ENCODE peak calls at places on chromosomes 6 and 20, in nine cellular contexts. One of them, this sample, is unnamed.
A peak's percentile ranks its signal among the peaks of the same experiment; 100 is the strongest.

GRCh38 chr6:16684896-16685554 is 76.2 kb downstream of the ATXN1 start:
- DNase-seq in left lung: no peak
- DNase-seq in naive thymus-derived CD4-positive, alpha-beta T cell: no peak
- DNase-seq in uterus: no peak
- DNase-seq in pancreas: no peak
- DNase-seq in psoas muscle: no peak
- DNase-seq in CD8-positive, alpha-beta T cell: no peak
- DNase-seq in tibial artery: no peak
- DNase-seq in Karpas-422: no peak
- DNase-seq in this sample: peak; percentile 25

GRCh38 chr20:49833483-49833882 is 20.9 kb downstream of the SLC9A8 start:
- DNase-seq in uterus: no peak
- DNase-seq in Karpas-422: peak; percentile 50
- DNase-seq in CD8-positive, alpha-beta T cell: no peak
- DNase-seq in psoas muscle: no peak
- DNase-seq in tibial artery: no peak
- DNase-seq in pancreas: no peak
- DNase-seq in naive thymus-derived CD4-positive, alpha-beta T cell: no peak
- DNase-seq in left lung: no peak
- DNase-seq in this sample: no peak

GRCh38 chr6:1764584-1764983 is 154.9 kb downstream of the FOXC1 start:
- DNase-seq in Karpas-422: no peak
- DNase-seq in left lung: no peak
- DNase-seq in pancreas: no peak
- DNase-seq in naive thymus-derived CD4-positive, alpha-beta T cell: no peak
- DNase-seq in uterus: no peak
- DNase-seq in psoas muscle: no peak
- DNase-seq in CD8-positive, alpha-beta T cell: no peak
- DNase-seq in tibial artery: no peak
- DNase-seq in this sample: no peak

GRCh38 chr6:53492860-53493634 is 51.9 kb downstream of the GCLC start:
- DNase-seq in naive thymus-derived CD4-positive, alpha-beta T cell: peak; percentile 49
- DNase-seq in Karpas-422: peak; percentile 79
- DNase-seq in left lung: no peak
- DNase-seq in psoas muscle: no peak
- DNase-seq in CD8-positive, alpha-beta T cell: no peak
- DNase-seq in pancreas: no peak
- DNase-seq in tibial artery: no peak
- DNase-seq in uterus: no peak
- DNase-seq in this sample: no peak

GRCh38 chr20:10655723-10656122 is 18.1 kb downstream of the JAG1 start:
- DNase-seq in left lung: no peak
- DNase-seq in tibial artery: peak; percentile 10
- DNase-seq in naive thymus-derived CD4-positive, alpha-beta T cell: no peak
- DNase-seq in Karpas-422: no peak
- DNase-seq in uterus: no peak
- DNase-seq in psoas muscle: no peak
- DNase-seq in pancreas: no peak
- DNase-seq in CD8-positive, alpha-beta T cell: no peak
- DNase-seq in this sample: no peak

GRCh38 chr6:139588076-139588639 is 213.7 kb upstream of the CITED2 start:
- DNase-seq in naive thymus-derived CD4-positive, alpha-beta T cell: no peak
- DNase-seq in left lung: no peak
- DNase-seq in psoas muscle: no peak
- DNase-seq in Karpas-422: no peak
- DNase-seq in tibial artery: no peak
- DNase-seq in uterus: no peak
- DNase-seq in CD8-positive, alpha-beta T cell: no peak
- DNase-seq in pancreas: no peak
- DNase-seq in this sample: no peak

GRCh38 chr6:18528084-18528743 is 141.1 kb downstream of the RNF144B start:
- DNase-seq in left lung: no peak
- DNase-seq in pancreas: no peak
- DNase-seq in uterus: no peak
- DNase-seq in tibial artery: no peak
- DNase-seq in CD8-positive, alpha-beta T cell: no peak
- DNase-seq in naive thymus-derived CD4-positive, alpha-beta T cell: no peak
- DNase-seq in Karpas-422: peak; percentile 63
- DNase-seq in psoas muscle: no peak
- DNase-seq in this sample: no peak

GRCh38 chr6:117169060-117169635 is 96.2 kb upstream of the VGLL2 start:
- DNase-seq in tibial artery: no peak
- DNase-seq in psoas muscle: no peak
- DNase-seq in pancreas: no peak
- DNase-seq in CD8-positive, alpha-beta T cell: no peak
- DNase-seq in left lung: no peak
- DNase-seq in Karpas-422: no peak
- DNase-seq in uterus: no peak
- DNase-seq in naive thymus-derived CD4-positive, alpha-beta T cell: no peak
- DNase-seq in this sample: no peak

GRCh38 chr6:34237722-34238506 is 1.2 kb downstream of the HMGA1 start:
- DNase-seq in tibial artery: no peak
- DNase-seq in psoas muscle: peak; percentile 67
- DNase-seq in uterus: peak; percentile 35
- DNase-seq in left lung: peak; percentile 89
- DNase-seq in naive thymus-derived CD4-positive, alpha-beta T cell: peak; percentile 75
- DNase-seq in pancreas: peak; percentile 77
- DNase-seq in Karpas-422: peak; percentile 93
- DNase-seq in CD8-positive, alpha-beta T cell: no peak
- DNase-seq in this sample: peak; percentile 58

GRCh38 chr6:113301651-113302050 is 555.5 kb upstream of the MARCKS start:
- DNase-seq in pancreas: no peak
- DNase-seq in tibial artery: no peak
- DNase-seq in left lung: no peak
- DNase-seq in naive thymus-derived CD4-positive, alpha-beta T cell: no peak
- DNase-seq in uterus: no peak
- DNase-seq in CD8-positive, alpha-beta T cell: no peak
- DNase-seq in Karpas-422: no peak
- DNase-seq in psoas muscle: no peak
- DNase-seq in this sample: no peak

GRCh38 chr20:61763740-61764400 is 301.8 kb downstream of the TAF4 start:
- DNase-seq in Karpas-422: no peak
- DNase-seq in pancreas: no peak
- DNase-seq in naive thymus-derived CD4-positive, alpha-beta T cell: no peak
- DNase-seq in left lung: peak; percentile 54
- DNase-seq in CD8-positive, alpha-beta T cell: no peak
- DNase-seq in tibial artery: peak; percentile 5
- DNase-seq in psoas muscle: peak; percentile 13
- DNase-seq in uterus: no peak
- DNase-seq in this sample: no peak

GRCh38 chr20:35111141-35111888 is 18.7 kb upstream of the TRPC4AP start:
- DNase-seq in pancreas: no peak
- DNase-seq in CD8-positive, alpha-beta T cell: no peak
- DNase-seq in Karpas-422: no peak
- DNase-seq in psoas muscle: no peak
- DNase-seq in left lung: no peak
- DNase-seq in naive thymus-derived CD4-positive, alpha-beta T cell: no peak
- DNase-seq in uterus: no peak
- DNase-seq in tibial artery: no peak
- DNase-seq in this sample: no peak

GRCh38 chr6:101605874-101606273 is 212.4 kb downstream of the GRIK2 start:
- DNase-seq in CD8-positive, alpha-beta T cell: no peak
- DNase-seq in Karpas-422: no peak
- DNase-seq in tibial artery: no peak
- DNase-seq in left lung: no peak
- DNase-seq in psoas muscle: no peak
- DNase-seq in naive thymus-derived CD4-positive, alpha-beta T cell: no peak
- DNase-seq in uterus: no peak
- DNase-seq in pancreas: no peak
- DNase-seq in this sample: no peak

GRCh38 chr20:61956396-61957342 is 109.0 kb downstream of the TAF4 start:
- DNase-seq in Karpas-422: peak; percentile 14
- DNase-seq in CD8-positive, alpha-beta T cell: no peak
- DNase-seq in psoas muscle: no peak
- DNase-seq in uterus: no peak
- DNase-seq in pancreas: no peak
- DNase-seq in left lung: no peak
- DNase-seq in naive thymus-derived CD4-positive, alpha-beta T cell: no peak
- DNase-seq in tibial artery: no peak
- DNase-seq in this sample: no peak

GRCh38 chr6:104789770-104790190 is 69.9 kb downstream of the HACE1 start:
- DNase-seq in Karpas-422: peak; percentile 83
- DNase-seq in pancreas: no peak
- DNase-seq in psoas muscle: no peak
- DNase-seq in left lung: no peak
- DNase-seq in tibial artery: no peak
- DNase-seq in CD8-positive, alpha-beta T cell: no peak
- DNase-seq in uterus: no peak
- DNase-seq in naive thymus-derived CD4-positive, alpha-beta T cell: peak; percentile 74
- DNase-seq in this sample: no peak

GRCh38 chr20:25525857-25526256 is 59.5 kb downstream of the NINL start:
- DNase-seq in pancreas: no peak
- DNase-seq in naive thymus-derived CD4-positive, alpha-beta T cell: no peak
- DNase-seq in tibial artery: no peak
- DNase-seq in psoas muscle: no peak
- DNase-seq in uterus: no peak
- DNase-seq in left lung: no peak
- DNase-seq in CD8-positive, alpha-beta T cell: no peak
- DNase-seq in Karpas-422: no peak
- DNase-seq in this sample: no peak

GRCh38 chr6:80336906-80337305 is 230.4 kb downstream of the BCKDHB start:
- DNase-seq in left lung: no peak
- DNase-seq in Karpas-422: no peak
- DNase-seq in psoas muscle: no peak
- DNase-seq in pancreas: no peak
- DNase-seq in uterus: no peak
- DNase-seq in CD8-positive, alpha-beta T cell: no peak
- DNase-seq in naive thymus-derived CD4-positive, alpha-beta T cell: no peak
- DNase-seq in tibial artery: no peak
- DNase-seq in this sample: no peak

GRCh38 chr20:61817575-61817974 is 248.1 kb downstream of the TAF4 start:
- DNase-seq in left lung: peak; percentile 54
- DNase-seq in pancreas: no peak
- DNase-seq in uterus: no peak
- DNase-seq in psoas muscle: peak; percentile 40
- DNase-seq in CD8-positive, alpha-beta T cell: no peak
- DNase-seq in naive thymus-derived CD4-positive, alpha-beta T cell: no peak
- DNase-seq in Karpas-422: no peak
- DNase-seq in tibial artery: no peak
- DNase-seq in this sample: no peak

GRCh38 chr6:73854998-73855718 is 159.2 kb downstream of the CD109 start:
- DNase-seq in Karpas-422: peak; percentile 84
- DNase-seq in pancreas: no peak
- DNase-seq in naive thymus-derived CD4-positive, alpha-beta T cell: peak; percentile 28
- DNase-seq in CD8-positive, alpha-beta T cell: no peak
- DNase-seq in psoas muscle: no peak
- DNase-seq in uterus: no peak
- DNase-seq in left lung: no peak
- DNase-seq in tibial artery: no peak
- DNase-seq in this sample: no peak

GRCh38 chr6:137494281-137494966 is at the start of gene OLIG3:
- DNase-seq in uterus: no peak
- DNase-seq in CD8-positive, alpha-beta T cell: no peak
- DNase-seq in psoas muscle: no peak
- DNase-seq in Karpas-422: no peak
- DNase-seq in naive thymus-derived CD4-positive, alpha-beta T cell: peak; percentile 28
- DNase-seq in left lung: no peak
- DNase-seq in pancreas: no peak
- DNase-seq in tibial artery: no peak
- DNase-seq in this sample: no peak

GRCh38 chr6:137496909-137497721 is 2.9 kb upstream of the OLIG3 start:
- DNase-seq in pancreas: peak; percentile 52
- DNase-seq in uterus: no peak
- DNase-seq in naive thymus-derived CD4-positive, alpha-beta T cell: peak; percentile 11
- DNase-seq in left lung: peak; percentile 44
- DNase-seq in psoas muscle: no peak
- DNase-seq in Karpas-422: no peak
- DNase-seq in CD8-positive, alpha-beta T cell: no peak
- DNase-seq in tibial artery: no peak
- DNase-seq in this sample: no peak

GRCh38 chr6:137496392-137496767 is 2.2 kb upstream of the OLIG3 start:
- DNase-seq in uterus: no peak
- DNase-seq in left lung: peak; percentile 64
- DNase-seq in CD8-positive, alpha-beta T cell: no peak
- DNase-seq in psoas muscle: no peak
- DNase-seq in tibial artery: no peak
- DNase-seq in naive thymus-derived CD4-positive, alpha-beta T cell: no peak
- DNase-seq in Karpas-422: no peak
- DNase-seq in pancreas: no peak
- DNase-seq in this sample: no peak

GRCh38 chr6:137494967-137495595 is 887 bp upstream of the OLIG3 start:
- DNase-seq in psoas muscle: no peak
- DNase-seq in left lung: peak; percentile 71
- DNase-seq in Karpas-422: no peak
- DNase-seq in uterus: no peak
- DNase-seq in CD8-positive, alpha-beta T cell: no peak
- DNase-seq in pancreas: no peak
- DNase-seq in naive thymus-derived CD4-positive, alpha-beta T cell: no peak
- DNase-seq in tibial artery: no peak
- DNase-seq in this sample: no peak

GRCh38 chr6:137495652-137496391 is 1.6 kb upstream of the OLIG3 start:
- DNase-seq in left lung: peak; percentile 50
- DNase-seq in naive thymus-derived CD4-positive, alpha-beta T cell: no peak
- DNase-seq in pancreas: no peak
- DNase-seq in CD8-positive, alpha-beta T cell: no peak
- DNase-seq in Karpas-422: no peak
- DNase-seq in psoas muscle: no peak
- DNase-seq in tibial artery: no peak
- DNase-seq in uterus: no peak
- DNase-seq in this sample: no peak
- H3K9me3 ChIP-seq in left lung: no peaks in the 10 kb centered on the region
- H3K9me3 ChIP-seq in naive thymus-derived CD4-positive, alpha-beta T cell: no peaks in the 10 kb centered on the region
- H3K9me3 ChIP-seq in pancreas: no peaks in the 10 kb centered on the region
- H3K9me3 ChIP-seq in CD8-positive, alpha-beta T cell: no peaks in the 10 kb centered on the region
- H3K9me3 ChIP-seq in Karpas-422: no peaks in the 10 kb centered on the region
- H3K9me3 ChIP-seq in psoas muscle: no peaks in the 10 kb centered on the region
- H3K9me3 ChIP-seq in tibial artery: no peaks in the 10 kb centered on the region
- H3K9me3 ChIP-seq in uterus: no peaks in the 10 kb centered on the region
- H3K9me3 ChIP-seq in this sample: no peaks in the 10 kb centered on the region

GRCh38 chr20:5309971-5310370 is 6.8 kb downstream of the PROKR2 start:
- DNase-seq in tibial artery: no peak
- DNase-seq in Karpas-422: no peak
- DNase-seq in left lung: no peak
- DNase-seq in psoas muscle: no peak
- DNase-seq in naive thymus-derived CD4-positive, alpha-beta T cell: no peak
- DNase-seq in uterus: no peak
- DNase-seq in pancreas: no peak
- DNase-seq in CD8-positive, alpha-beta T cell: no peak
- DNase-seq in this sample: no peak
- H3K9me3 ChIP-seq in tibial artery: peaks cover 27% of the 10 kb centered on the region
- H3K9me3 ChIP-seq in Karpas-422: peaks cover 6% of the 10 kb centered on the region
- H3K9me3 ChIP-seq in left lung: no peaks in the 10 kb centered on the region
- H3K9me3 ChIP-seq in psoas muscle: peaks cover 2% of the 10 kb centered on the region
- H3K9me3 ChIP-seq in naive thymus-derived CD4-positive, alpha-beta T cell: no peaks in the 10 kb centered on the region
- H3K9me3 ChIP-seq in uterus: no peaks in the 10 kb centered on the region
- H3K9me3 ChIP-seq in pancreas: no peaks in the 10 kb centered on the region
- H3K9me3 ChIP-seq in CD8-positive, alpha-beta T cell: peaks cover 5% of the 10 kb centered on the region
- H3K9me3 ChIP-seq in this sample: no peaks in the 10 kb centered on the region

GRCh38 chr6:14894105-14894504 is 351.8 kb upstream of the JARID2 start:
- DNase-seq in naive thymus-derived CD4-positive, alpha-beta T cell: no peak
- DNase-seq in CD8-positive, alpha-beta T cell: no peak
- DNase-seq in left lung: no peak
- DNase-seq in tibial artery: no peak
- DNase-seq in psoas muscle: no peak
- DNase-seq in uterus: no peak
- DNase-seq in Karpas-422: no peak
- DNase-seq in pancreas: no peak
- DNase-seq in this sample: no peak
- H3K9me3 ChIP-seq in naive thymus-derived CD4-positive, alpha-beta T cell: no peaks in the 10 kb centered on the region
- H3K9me3 ChIP-seq in CD8-positive, alpha-beta T cell: no peaks in the 10 kb centered on the region
- H3K9me3 ChIP-seq in left lung: no peaks in the 10 kb centered on the region
- H3K9me3 ChIP-seq in tibial artery: no peaks in the 10 kb centered on the region
- H3K9me3 ChIP-seq in psoas muscle: no peaks in the 10 kb centered on the region
- H3K9me3 ChIP-seq in uterus: no peaks in the 10 kb centered on the region
- H3K9me3 ChIP-seq in Karpas-422: no peaks in the 10 kb centered on the region
- H3K9me3 ChIP-seq in pancreas: no peaks in the 10 kb centered on the region
- H3K9me3 ChIP-seq in this sample: no peaks in the 10 kb centered on the region

GRCh38 chr20:59631751-59632380 is 27.5 kb downstream of the PHACTR3 start:
- DNase-seq in psoas muscle: no peak
- DNase-seq in tibial artery: no peak
- DNase-seq in pancreas: no peak
- DNase-seq in uterus: no peak
- DNase-seq in naive thymus-derived CD4-positive, alpha-beta T cell: no peak
- DNase-seq in Karpas-422: no peak
- DNase-seq in CD8-positive, alpha-beta T cell: no peak
- DNase-seq in left lung: no peak
- DNase-seq in this sample: no peak
- H3K9me3 ChIP-seq in psoas muscle: no peaks in the 10 kb centered on the region
- H3K9me3 ChIP-seq in tibial artery: no peaks in the 10 kb centered on the region
- H3K9me3 ChIP-seq in pancreas: no peaks in the 10 kb centered on the region
- H3K9me3 ChIP-seq in uterus: no peaks in the 10 kb centered on the region
- H3K9me3 ChIP-seq in naive thymus-derived CD4-positive, alpha-beta T cell: no peaks in the 10 kb centered on the region
- H3K9me3 ChIP-seq in Karpas-422: no peaks in the 10 kb centered on the region
- H3K9me3 ChIP-seq in CD8-positive, alpha-beta T cell: no peaks in the 10 kb centered on the region
- H3K9me3 ChIP-seq in left lung: no peaks in the 10 kb centered on the region
- H3K9me3 ChIP-seq in this sample: no peaks in the 10 kb centered on the region